ENCODE peak calls at places on chromosomes 2 and 18, in five cellular contexts. One of them, this sample, is unnamed.

GRCh38 chr18:23824235-23824634 is 135.0 kb downstream of the LAMA3 start:
- DNase-seq in Peyer's patch: no peak
- DNase-seq in fibroblast of villous mesenchyme: no peak
- DNase-seq in uterus: no peak
- DNase-seq in AG10803: no peak
- DNase-seq in this sample: no peak

GRCh38 chr2:61018319-61018750 is 280 bp upstream of the PUS10 start:
- DNase-seq in Peyer's patch: no peak
- DNase-seq in fibroblast of villous mesenchyme: no peak
- DNase-seq in uterus: no peak
- DNase-seq in AG10803: no peak
- DNase-seq in this sample: peak; percentile 60

GRCh38 chr18:49612515-49613033 is 50.7 kb downstream of the LIPG start:
- DNase-seq in Peyer's patch: no peak
- DNase-seq in fibroblast of villous mesenchyme: no peak
- DNase-seq in uterus: no peak
- DNase-seq in AG10803: no peak
- DNase-seq in this sample: no peak

GRCh38 chr2:103656558-103656957 is 894.7 kb downstream of the TMEM182 start:
- DNase-seq in Peyer's patch: no peak
- DNase-seq in fibroblast of villous mesenchyme: no peak
- DNase-seq in uterus: no peak
- DNase-seq in AG10803: no peak
- DNase-seq in this sample: no peak

GRCh38 chr2:105887246-105887645 is 142.5 kb downstream of the NCK2 start:
- DNase-seq in Peyer's patch: no peak
- DNase-seq in fibroblast of villous mesenchyme: no peak
- DNase-seq in uterus: no peak
- DNase-seq in AG10803: no peak
- DNase-seq in this sample: peak; percentile 15

GRCh38 chr2:207216454-207216853 is 50.7 kb upstream of the KLF7 start:
- DNase-seq in Peyer's patch: no peak
- DNase-seq in fibroblast of villous mesenchyme: no peak
- DNase-seq in uterus: no peak
- DNase-seq in AG10803: no peak
- DNase-seq in this sample: no peak

GRCh38 chr2:43021791-43022500 is 204.5 kb downstream of the ZFP36L2 start:
- DNase-seq in Peyer's patch: peak; percentile 70
- DNase-seq in fibroblast of villous mesenchyme: no peak
- DNase-seq in uterus: no peak
- DNase-seq in AG10803: no peak
- DNase-seq in this sample: no peak

GRCh38 chr18:63142502-63143045 is 177.0 kb downstream of the BCL2 start:
- DNase-seq in Peyer's patch: no peak
- DNase-seq in fibroblast of villous mesenchyme: no peak
- DNase-seq in uterus: no peak
- DNase-seq in AG10803: no peak
- DNase-seq in this sample: no peak

GRCh38 chr2:207040606-207041173 is 101.4 kb downstream of the CPO start:
- DNase-seq in Peyer's patch: no peak
- DNase-seq in fibroblast of villous mesenchyme: no peak
- DNase-seq in uterus: no peak
- DNase-seq in AG10803: no peak
- DNase-seq in this sample: no peak

GRCh38 chr18:34493566-34494358 is 216.3 kb upstream of the DTNA start:
- DNase-seq in Peyer's patch: no peak
- DNase-seq in fibroblast of villous mesenchyme: no peak
- DNase-seq in uterus: no peak
- DNase-seq in AG10803: no peak
- DNase-seq in this sample: no peak

GRCh38 chr2:191677091-191677645 is 768 bp upstream of the NABP1 start:
- DNase-seq in Peyer's patch: peak; percentile 70
- DNase-seq in fibroblast of villous mesenchyme: peak; percentile 93
- DNase-seq in uterus: no peak
- DNase-seq in AG10803: peak; percentile 91
- DNase-seq in this sample: peak; percentile 91

GRCh38 chr2:70960833-70961647 is 17.4 kb upstream of the ANKRD53 start:
- DNase-seq in Peyer's patch: peak; percentile 31
- DNase-seq in fibroblast of villous mesenchyme: no peak
- DNase-seq in uterus: no peak
- DNase-seq in AG10803: no peak
- DNase-seq in this sample: no peak

GRCh38 chr2:129761569-129762021 is 217.9 kb upstream of the RAB6C start:
- DNase-seq in Peyer's patch: no peak
- DNase-seq in fibroblast of villous mesenchyme: no peak
- DNase-seq in uterus: no peak
- DNase-seq in AG10803: no peak
- DNase-seq in this sample: no peak

GRCh38 chr2:231007159-231008045 is 11.5 kb downstream of the SPATA3 start:
- DNase-seq in Peyer's patch: no peak
- DNase-seq in fibroblast of villous mesenchyme: peak; percentile 30
- DNase-seq in uterus: no peak
- DNase-seq in AG10803: no peak
- DNase-seq in this sample: no peak

GRCh38 chr2:14634223-14634884 is 1.8 kb downstream of the LRATD1 start:
- DNase-seq in Peyer's patch: peak; percentile 93
- DNase-seq in fibroblast of villous mesenchyme: peak; percentile 32
- DNase-seq in uterus: peak; percentile 72
- DNase-seq in AG10803: peak; percentile 72
- DNase-seq in this sample: peak; percentile 22

GRCh38 chr2:32969444-32970162 is 22.9 kb downstream of the LTBP1 start:
- DNase-seq in Peyer's patch: no peak
- DNase-seq in fibroblast of villous mesenchyme: no peak
- DNase-seq in uterus: no peak
- DNase-seq in AG10803: no peak
- DNase-seq in this sample: no peak

GRCh38 chr18:59918320-59918755 is 18.5 kb downstream of the PMAIP1 start:
- DNase-seq in Peyer's patch: peak; percentile 83
- DNase-seq in fibroblast of villous mesenchyme: peak; percentile 37
- DNase-seq in uterus: no peak
- DNase-seq in AG10803: peak; percentile 54
- DNase-seq in this sample: peak; percentile 55

GRCh38 chr2:85503611-85504433 is 35.1 kb upstream of the MAT2A start:
- DNase-seq in Peyer's patch: no peak
- DNase-seq in fibroblast of villous mesenchyme: peak; percentile 81
- DNase-seq in uterus: no peak
- DNase-seq in AG10803: peak; percentile 82
- DNase-seq in this sample: peak; percentile 69

GRCh38 chr18:49544362-49544761 is 17.5 kb upstream of the LIPG start:
- DNase-seq in Peyer's patch: no peak
- DNase-seq in fibroblast of villous mesenchyme: no peak
- DNase-seq in uterus: no peak
- DNase-seq in AG10803: no peak
- DNase-seq in this sample: no peak

GRCh38 chr18:33735428-33735827 is 157.4 kb downstream of the ASXL3 start:
- DNase-seq in Peyer's patch: no peak
- DNase-seq in fibroblast of villous mesenchyme: no peak
- DNase-seq in uterus: no peak
- DNase-seq in AG10803: no peak
- DNase-seq in this sample: no peak

GRCh38 chr2:74130211-74130995 is 17.3 kb downstream of the BOLA3 start:
- DNase-seq in Peyer's patch: no peak
- DNase-seq in fibroblast of villous mesenchyme: no peak
- DNase-seq in uterus: no peak
- DNase-seq in AG10803: no peak
- DNase-seq in this sample: no peak

DNA sequence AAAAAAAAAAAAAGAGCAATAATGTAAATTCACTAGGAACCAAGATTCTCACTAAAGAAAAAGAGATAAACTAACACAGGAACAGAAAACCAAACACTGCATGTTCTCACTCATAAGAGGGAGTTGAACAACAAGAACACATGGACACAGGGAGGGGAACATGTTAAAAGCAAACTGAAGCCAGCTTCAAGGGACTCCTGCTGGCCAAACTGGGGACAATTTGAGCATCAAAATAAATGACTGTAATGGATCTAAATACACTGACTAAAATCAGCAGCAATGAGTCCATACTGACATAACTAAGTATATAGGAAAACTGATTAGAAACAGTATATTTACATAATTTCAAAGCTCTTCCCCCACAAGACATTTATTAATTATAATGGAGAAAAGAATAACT is 73.0 kb downstream of the FARSB start:
- DNase-seq in Peyer's patch: no peak
- DNase-seq in fibroblast of villous mesenchyme: no peak
- DNase-seq in uterus: no peak
- DNase-seq in AG10803: no peak
- DNase-seq in this sample: no peak
- TF ChIP-seq CTCF in Peyer's patch: no peak
- TF ChIP-seq CTCF in fibroblast of villous mesenchyme: peak; percentile 32
- TF ChIP-seq CTCF in uterus: no peak
- TF ChIP-seq CTCF in AG10803: peak; percentile 30
- TF ChIP-seq CTCF in this sample: no peak

GRCh38 chr2:54267577-54267976 is 11.5 kb upstream of the TSPYL6 start:
- DNase-seq in Peyer's patch: no peak
- DNase-seq in fibroblast of villous mesenchyme: no peak
- DNase-seq in uterus: no peak
- DNase-seq in AG10803: no peak
- DNase-seq in this sample: no peak

GRCh38 chr2:54275541-54275940 is 19.5 kb upstream of the TSPYL6 start:
- DNase-seq in Peyer's patch: no peak
- DNase-seq in fibroblast of villous mesenchyme: no peak
- DNase-seq in uterus: no peak
- DNase-seq in AG10803: no peak
- DNase-seq in this sample: no peak

GRCh38 chr2:54274781-54275242 is 18.8 kb upstream of the TSPYL6 start:
- DNase-seq in Peyer's patch: no peak
- DNase-seq in fibroblast of villous mesenchyme: peak; percentile 85
- DNase-seq in uterus: no peak
- DNase-seq in AG10803: peak; percentile 90
- DNase-seq in this sample: peak; percentile 91

GRCh38 chr2:54271843-54272600 is 16.0 kb upstream of the TSPYL6 start:
- DNase-seq in Peyer's patch: peak; percentile 56
- DNase-seq in fibroblast of villous mesenchyme: no peak
- DNase-seq in uterus: no peak
- DNase-seq in AG10803: no peak
- DNase-seq in this sample: no peak

DNA sequence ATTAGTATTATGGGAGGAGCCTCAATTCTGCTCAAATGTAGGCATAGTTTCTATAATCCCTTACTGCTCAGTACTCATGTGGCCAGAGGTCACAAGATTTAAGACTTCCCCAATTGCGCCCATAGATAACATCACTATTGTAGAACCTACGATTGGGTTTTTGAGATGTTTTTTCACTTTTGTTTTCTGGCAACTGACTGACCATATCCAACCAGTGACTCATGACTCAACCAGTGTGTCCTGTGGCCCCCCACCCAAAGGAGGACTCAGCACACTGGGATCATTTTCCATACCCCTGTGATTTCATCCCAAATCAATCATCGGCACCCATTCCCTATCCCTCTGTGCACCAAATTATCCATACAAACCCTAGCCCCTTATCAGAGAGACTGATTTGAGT is 15.2 kb upstream of the TSPYL6 start:
- DNase-seq in Peyer's patch: no peak
- DNase-seq in fibroblast of villous mesenchyme: no peak
- DNase-seq in uterus: no peak
- DNase-seq in AG10803: no peak
- DNase-seq in this sample: no peak
- H3K4me3 ChIP-seq in Peyer's patch: no peak overlapping the region
- H3K4me3 ChIP-seq in fibroblast of villous mesenchyme: no peak overlapping the region
- H3K4me3 ChIP-seq in uterus: no peak overlapping the region
- H3K4me3 ChIP-seq in AG10803: no peak overlapping the region
- H3K4me3 ChIP-seq in this sample: no peak overlapping the region

GRCh38 chr18:78499586-78499985 is 480.0 kb upstream of the SALL3 start:
- DNase-seq in Peyer's patch: no peak
- DNase-seq in fibroblast of villous mesenchyme: no peak
- DNase-seq in uterus: no peak
- DNase-seq in AG10803: no peak
- DNase-seq in this sample: no peak
- TF ChIP-seq CTCF in Peyer's patch: no peak
- TF ChIP-seq CTCF in fibroblast of villous mesenchyme: no peak
- TF ChIP-seq CTCF in uterus: no peak
- TF ChIP-seq CTCF in AG10803: no peak
- TF ChIP-seq CTCF in this sample: no peak

GRCh38 chr2:104850322-104851184 is 3.4 kb upstream of the POU3F3 start:
- DNase-seq in Peyer's patch: no peak
- DNase-seq in fibroblast of villous mesenchyme: no peak
- DNase-seq in uterus: no peak
- DNase-seq in AG10803: no peak
- DNase-seq in this sample: no peak

GRCh38 chr2:104853401-104853925 is 452 bp upstream of the POU3F3 start:
- DNase-seq in Peyer's patch: no peak
- DNase-seq in fibroblast of villous mesenchyme: no peak
- DNase-seq in uterus: no peak
- DNase-seq in AG10803: no peak
- DNase-seq in this sample: no peak

GRCh38 chr2:104851236-104852160 is 2.4 kb upstream of the POU3F3 start:
- DNase-seq in Peyer's patch: no peak
- DNase-seq in fibroblast of villous mesenchyme: no peak
- DNase-seq in uterus: no peak
- DNase-seq in AG10803: no peak
- DNase-seq in this sample: no peak

GRCh38 chr2:104853926-104854506 is at the start of gene POU3F3:
- DNase-seq in Peyer's patch: peak; percentile 75
- DNase-seq in fibroblast of villous mesenchyme: peak; percentile 14
- DNase-seq in uterus: peak; percentile 63
- DNase-seq in AG10803: peak; percentile 30
- DNase-seq in this sample: no peak

DNA sequence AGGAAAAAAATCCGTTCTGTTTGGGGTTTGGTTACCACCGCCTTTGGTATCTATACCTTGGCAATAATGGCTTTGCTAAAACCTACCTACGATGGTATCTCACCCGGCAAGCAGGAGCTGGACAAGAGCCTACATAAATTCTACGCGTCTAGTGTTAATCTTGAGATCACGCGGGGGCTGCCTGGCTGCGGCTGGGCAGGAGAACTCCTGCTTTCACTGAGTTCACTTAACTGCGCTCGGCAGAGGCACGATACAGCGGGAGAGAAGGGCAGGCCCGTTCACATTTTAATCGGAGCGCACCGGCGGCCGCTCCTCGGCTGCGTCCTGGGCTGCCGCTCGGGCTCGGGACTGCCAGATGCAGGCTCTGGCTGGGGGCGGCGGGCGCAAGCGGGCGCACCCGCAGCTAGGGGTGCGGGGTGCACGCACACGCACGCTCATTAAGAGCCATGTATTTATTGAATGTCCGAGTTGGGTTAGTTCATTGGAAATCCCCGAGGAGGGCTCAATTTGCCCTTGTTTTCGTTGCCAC is 1.7 kb upstream of the POU3F3 start:
- DNase-seq in Peyer's patch: no peak
- DNase-seq in fibroblast of villous mesenchyme: no peak
- DNase-seq in uterus: no peak
- DNase-seq in AG10803: no peak
- DNase-seq in this sample: no peak
- H3K4me3 ChIP-seq in Peyer's patch: peak overlapping the region; percentile 18
- H3K4me3 ChIP-seq in fibroblast of villous mesenchyme: no peak overlapping the region
- H3K4me3 ChIP-seq in uterus: peak overlapping the region; percentile 20
- H3K4me3 ChIP-seq in AG10803: peak overlapping the region; percentile 47
- H3K4me3 ChIP-seq in this sample: peak overlapping the region; percentile 48

This sample was measured in fibroblast of the aortic adventitia.